ENCODE peak calls at places on chromosomes 16 and 17, in four cellular contexts. B, H, P and A are unnamed samples.

GRCh38 chr17:62781356-62781755 is 26.8 kb downstream of the MARCHF10 start:
- DNase-seq in H (no peak), P (no peak), B (no peak), A (peak)

GRCh38 chr16:81175325-81175891 is 63.1 kb upstream of the BCO1 start:
- DNase-seq in B (no peak), H (no peak), P (peak), A (peak)

GRCh38 chr17:74733365-74734122 is 3.5 kb upstream of the RAB37 start:
- DNase-seq in B (no peak), P (no peak), H (no peak), A (no peak)

GRCh38 chr17:34321981-34322380 is 2.7 kb downstream of the CCL8 start:
- DNase-seq in P (no peak), H (no peak), B (no peak), A (no peak)

GRCh38 chr17:17156107-17156506 is 50.0 kb downstream of the PLD6 start:
- DNase-seq in H (no peak), P (peak), B (no peak), A (peak)

GRCh38 chr16:23528635-23529016 is 18.3 kb upstream of the GGA2 start:
- DNase-seq in H (no peak), P (no peak), B (no peak), A (no peak)

GRCh38 chr16:27402964-27403600 is 1.1 kb downstream of the IL21R start:
- DNase-seq in P (no peak), H (no peak), B (no peak), A (no peak)

GRCh38 chr17:77372444-77373297 is 231.9 kb downstream of the SEC14L1 start:
- DNase-seq in P (peak), H (peak), B (peak), A (peak)

GRCh38 chr17:48637323-48638260 is 11.4 kb upstream of the HOXB9 start:
- DNase-seq in H (no peak), B (no peak), P (peak), A (peak)

GRCh38 chr16:22751685-22752084 is 62.3 kb upstream of the HS3ST2 start:
- DNase-seq in P (no peak), H (no peak), B (no peak), A (no peak)

GRCh38 chr17:44543213-44543904 is 13.9 kb upstream of the FZD2 start:
- DNase-seq in P (peak), H (no peak), B (no peak), A (peak)

GRCh38 chr17:75637143-75637538 is 3.9 kb downstream of the SMIM5 start:
- DNase-seq in P (no peak), H (peak), B (peak), A (no peak)

DNA sequence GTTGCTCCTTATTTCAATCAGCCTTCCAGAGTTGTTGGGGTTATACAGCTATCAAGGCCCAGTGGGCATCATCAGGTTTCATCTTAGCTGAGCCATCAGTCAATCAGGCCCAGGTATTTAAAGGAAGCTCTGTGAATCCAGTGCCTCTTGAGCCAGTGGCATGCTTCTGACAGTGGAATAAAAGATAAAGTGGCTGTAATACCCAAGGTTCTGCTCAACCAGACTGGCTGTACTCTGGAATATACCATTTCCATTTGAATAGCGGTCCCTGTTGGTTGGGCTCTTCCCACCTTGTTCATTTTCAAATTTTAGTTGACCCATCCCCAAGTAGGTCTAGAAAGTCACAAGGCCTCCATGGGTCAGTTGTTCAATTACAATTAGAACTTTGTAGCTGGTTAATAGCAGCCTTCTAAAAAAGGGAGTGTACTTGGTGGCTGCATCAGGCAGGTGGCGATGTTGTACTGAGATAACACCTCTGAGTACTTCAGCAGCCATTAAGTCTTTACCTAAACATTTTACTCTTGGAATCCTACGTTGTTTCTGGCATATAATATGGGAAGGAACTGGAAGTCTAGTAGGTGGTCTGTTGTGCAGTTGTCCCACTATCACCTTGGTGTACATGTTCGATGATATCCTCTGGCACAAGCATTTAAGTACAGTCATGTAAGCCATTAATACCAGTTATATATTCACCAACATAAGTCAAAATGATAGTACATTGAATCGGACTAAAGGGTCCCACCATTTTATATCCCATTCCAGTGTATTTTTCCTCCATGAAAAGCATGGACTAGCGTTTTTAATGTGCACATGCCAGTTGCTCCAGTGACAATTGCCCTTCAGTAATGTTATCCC is 294.1 kb downstream of the BCAS3 start:
- DNase-seq in P (peak), H (no peak), B (peak), A (peak)
- TF ChIP-seq CTCF in P (peak), H (peak), B (peak), A (peak)

GRCh38 chr17:39155654-39156053 is 4.2 kb upstream of the PLXDC1 start:
- DNase-seq in P (no peak), H (no peak), B (no peak), A (no peak)
- H3K4me3 ChIP-seq in P (no peak), H (no peak), B (no peak), A (no peak)

GRCh38 chr16:67394271-67395104 is 1.2 kb upstream of the TPPP3 start:
- DNase-seq in P (no peak), B (no peak), H (no peak), A (no peak)

GRCh38 chr16:67391424-67392300 is 1.6 kb downstream of the TPPP3 start:
- DNase-seq in H (no peak), P (no peak), B (no peak), A (no peak)

GRCh38 chr16:67392301-67393059 is 818 bp downstream of the TPPP3 start:
- DNase-seq in H (no peak), P (no peak), B (no peak), A (no peak)

GRCh38 chr16:67393790-67394270 is 532 bp upstream of the TPPP3 start:
- DNase-seq in B (no peak), H (no peak), P (no peak), A (no peak)

DNA sequence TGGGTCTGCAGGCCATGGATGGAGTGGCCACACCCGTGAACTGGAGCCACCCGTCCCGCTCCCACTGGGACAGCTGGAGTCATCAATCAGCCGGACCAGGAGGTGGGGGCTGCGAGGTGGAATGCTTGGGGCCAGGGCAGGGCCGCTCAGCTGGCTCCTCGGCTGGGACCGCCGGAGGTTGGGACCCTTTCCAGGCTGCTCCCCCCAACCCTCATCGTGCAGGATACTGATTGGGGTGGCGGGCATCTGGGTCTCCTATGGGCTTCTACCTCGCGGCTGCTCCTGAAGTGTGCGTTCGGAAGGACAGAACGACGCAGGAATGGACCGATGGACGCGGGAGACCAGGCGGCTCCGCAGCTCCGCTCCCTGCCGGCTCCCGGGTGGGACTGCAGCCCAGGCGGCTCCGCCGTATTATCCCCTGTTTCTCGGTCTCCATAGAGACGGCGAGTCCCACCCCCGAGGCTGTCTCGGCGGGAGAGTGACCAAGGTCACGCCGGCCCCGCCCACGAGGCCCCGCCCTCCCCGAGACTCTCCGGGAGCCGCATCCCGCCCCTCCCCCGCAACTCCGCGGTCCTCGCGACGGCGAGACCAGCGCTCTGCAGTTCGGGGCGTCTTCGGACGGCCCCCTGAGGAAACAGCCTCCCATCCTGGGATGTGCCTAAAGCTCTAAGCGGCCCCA is at the start of gene TPPP3:
- DNase-seq in B (peak), H (peak), P (no peak), A (peak)
- TF ChIP-seq CTCF in B (peak), H (peak), P (peak), A (peak)

GRCh38 chr16:19502395-19503131 is 19.3 kb downstream of the GDE1 start:
- DNase-seq in H (peak), B (peak), P (no peak), A (peak)

GRCh38 chr16:19506965-19507364 is 14.9 kb downstream of the GDE1 start:
- DNase-seq in P (no peak), B (no peak), H (no peak), A (no peak)

GRCh38 chr16:19503461-19504075 is 18.3 kb downstream of the GDE1 start:
- DNase-seq in B (no peak), H (no peak), P (no peak), A (no peak)

GRCh38 chr16:19507882-19508281 is 14.0 kb downstream of the GDE1 start:
- DNase-seq in P (no peak), B (no peak), H (no peak), A (no peak)

GRCh38 chr16:19505600-19506303 is 16.1 kb downstream of the GDE1 start:
- DNase-seq in B (no peak), H (no peak), P (no peak), A (peak)
- H3K4me3 ChIP-seq in B (no peak), H (no peak), P (no peak), A (no peak)

GRCh38 chr17:29930399-29931010 is 477 bp upstream of the SSH2 start:
- DNase-seq in H (no peak), B (peak), P (no peak), A (peak)

GRCh38 chr17:29927546-29927945 is 2.5 kb downstream of the SSH2 start:
- DNase-seq in P (no peak), H (no peak), B (no peak), A (peak)

GRCh38 chr17:29931253-29931932 is 1.4 kb upstream of the SSH2 start:
- DNase-seq in H (peak), B (peak), P (peak), A (peak)

GRCh38 chr17:29929006-29929543 is 953 bp downstream of the SSH2 start:
- DNase-seq in B (peak), H (no peak), P (no peak), A (peak)

DNA sequence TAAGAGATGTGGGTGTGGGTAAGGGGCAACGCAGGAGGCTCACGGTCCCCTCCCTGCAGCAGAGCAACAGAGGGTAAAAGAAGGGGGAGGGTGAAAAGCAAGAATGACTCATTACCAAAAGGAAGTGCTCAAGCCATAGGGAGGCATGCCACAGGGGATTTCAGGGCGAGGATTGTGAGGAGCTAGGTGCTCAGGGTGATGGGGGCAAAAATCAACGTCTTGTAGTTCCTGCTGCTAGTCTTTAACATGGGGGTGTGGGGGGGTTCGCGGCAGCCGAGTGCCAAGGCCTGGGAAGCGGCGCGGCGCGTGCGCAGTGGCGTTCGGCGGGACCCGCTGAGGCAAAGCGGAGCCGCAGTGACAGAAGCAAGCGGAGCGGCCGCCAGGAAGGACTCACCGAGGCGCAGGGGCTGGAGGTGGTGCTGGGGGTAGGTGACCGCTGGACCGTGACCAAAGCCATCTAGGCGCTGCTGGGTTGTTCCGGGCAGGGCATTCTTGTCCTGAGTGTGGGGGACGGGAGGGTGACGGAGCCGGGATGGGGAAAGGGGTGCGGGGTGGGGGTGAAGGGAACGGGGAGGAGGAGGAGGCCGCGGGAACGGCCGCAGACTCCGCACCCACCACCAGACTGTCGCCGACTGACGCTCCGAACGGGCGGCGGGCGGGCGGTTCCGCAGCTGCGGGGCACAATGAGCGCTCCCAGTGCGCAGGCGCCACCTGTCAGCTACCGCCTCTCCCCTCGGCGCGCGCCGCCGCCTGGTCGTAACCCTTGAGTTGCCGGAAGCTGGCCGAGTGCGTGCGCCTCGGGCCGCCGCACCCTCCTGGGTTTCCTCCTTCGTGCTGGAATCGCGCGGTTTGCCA is at the start of gene SSH2:
- DNase-seq in P (peak), H (peak), B (peak), A (peak)
- TF ChIP-seq CTCF in P (no peak), H (no peak), B (no peak), A (no peak)

GRCh38 chr16:1422076-1422475 is 1.5 kb upstream of the UQCC4 start:
- DNase-seq in H (no peak), P (no peak), B (no peak), A (no peak)
- H3K4me3 ChIP-seq in H (no peak), P (no peak), B (no peak), A (no peak)

DNA sequence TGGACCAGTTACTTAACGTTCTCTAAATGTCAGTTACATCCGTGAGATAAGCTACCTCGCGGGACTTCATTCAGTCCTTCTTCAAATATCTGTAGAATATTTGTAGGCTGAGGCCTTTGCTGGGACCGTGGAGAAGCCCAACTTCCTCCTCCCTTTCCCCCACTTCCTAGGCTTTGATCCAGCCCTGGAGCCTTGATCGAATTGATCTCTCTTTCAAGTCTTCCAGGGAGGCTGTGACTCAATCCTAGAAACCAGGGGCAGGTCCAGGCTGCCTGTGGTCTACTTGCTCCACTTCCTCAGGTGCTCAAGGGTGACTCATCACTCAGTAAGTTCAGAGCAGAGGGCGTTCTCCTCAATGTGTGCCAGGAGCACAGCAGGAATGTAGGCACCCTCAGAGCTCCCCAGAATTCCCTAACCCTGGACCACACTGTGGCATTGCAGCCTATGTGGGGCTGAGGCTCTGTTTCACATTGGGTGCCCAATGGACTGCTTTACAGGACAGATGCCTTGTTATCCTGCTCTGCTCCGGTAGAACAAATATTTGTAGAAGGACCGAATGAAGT is 11.2 kb upstream of the CEP20 start:
- DNase-seq in H (no peak), P (peak), B (peak), A (peak)
- TF ChIP-seq CTCF in H (no peak), P (no peak), B (no peak), A (no peak)

DNA sequence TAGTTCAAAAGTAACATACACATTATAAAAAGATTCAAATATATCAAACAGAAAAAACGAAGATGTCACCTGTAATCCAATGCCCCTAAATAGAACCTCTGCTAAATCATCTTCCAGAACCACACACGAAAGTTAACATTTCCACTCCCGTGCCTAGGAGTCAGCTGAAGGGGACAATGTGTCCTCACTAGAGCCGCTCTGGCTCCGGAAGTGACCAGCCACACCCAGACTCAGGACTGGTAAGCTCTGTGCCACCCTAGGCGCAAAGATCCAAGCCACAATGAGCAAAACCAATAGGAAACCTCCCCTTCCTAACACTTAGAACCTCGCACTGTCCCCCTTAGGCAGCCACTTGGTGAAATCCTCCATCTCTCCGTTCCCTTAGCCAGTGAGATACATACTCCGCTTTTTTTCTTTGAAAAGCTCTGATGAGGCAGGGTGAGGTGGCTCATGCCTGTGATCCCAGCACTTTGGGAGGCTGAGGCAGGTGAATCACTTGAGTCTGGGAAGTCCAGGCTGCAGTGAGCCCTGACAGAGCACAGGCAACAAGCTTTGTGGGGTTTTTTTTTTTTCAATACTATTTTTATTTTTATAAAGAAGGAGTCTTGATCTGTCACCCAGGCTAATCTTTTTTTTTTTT is 11.8 kb downstream of the CTRB1 start:
- DNase-seq in P (no peak), B (no peak), H (no peak), A (no peak)
- H3K4me3 ChIP-seq in P (no peak), B (no peak), H (no peak), A (no peak)

GRCh38 chr16:28623172-28623711 is 13.4 kb upstream of the SULT1A1 start:
- DNase-seq in P (no peak), H (peak), B (peak), A (peak)
- TF ChIP-seq CTCF in P (no peak), H (no peak), B (no peak), A (no peak)